ENCODE peak calls at places on chromosome 14, in nine cellular contexts. N is Peyer's patch, H is ovary, C is testis, G is HL-60, A is tibial artery, L is A549, R is right cardiac atrium, Q is hepatocyte. X is an unnamed sample.

GRCh38 chr14:91284146-91284790 is 39.8 kb upstream of the GPR68 start:
- DNase-seq in N (no peak), H (peak), C (peak), G (no peak), A (no peak), L (no peak), R (peak), Q (peak), X (no peak)

GRCh38 chr14:52044791-52045522 is 23.9 kb downstream of the NID2 start:
- DNase-seq in N (no peak), H (no peak), C (no peak), G (no peak), A (no peak), L (no peak), R (no peak), Q (no peak), X (no peak)

GRCh38 chr14:68232643-68233055 is 413.1 kb downstream of the RAD51B start:
- DNase-seq in N (peak), H (no peak), C (peak), G (no peak), A (peak), L (peak), R (no peak), Q (peak), X (peak)

GRCh38 chr14:36583242-36584166 is 1.1 kb upstream of the NKX2-8 start:
- DNase-seq in N (no peak), H (no peak), C (peak), G (no peak), A (no peak), L (no peak), R (no peak), Q (no peak), X (no peak)

GRCh38 chr14:77599894-77600293 is 16.5 kb downstream of the SPTLC2 start:
- DNase-seq in N (no peak), H (no peak), C (no peak), G (no peak), A (no peak), L (no peak), R (no peak), Q (no peak), X (no peak)

GRCh38 chr14:33755358-33755757 is 195.5 kb downstream of the EGLN3 start:
- DNase-seq in N (no peak), H (no peak), C (no peak), G (no peak), A (no peak), L (no peak), R (no peak), Q (no peak), X (no peak)

GRCh38 chr14:68941820-68942219 is 37.3 kb downstream of the ACTN1 start:
- DNase-seq in N (no peak), H (no peak), C (no peak), G (no peak), A (peak), L (peak), R (peak), Q (peak), X (no peak)

GRCh38 chr14:77988966-77989365 is 181.2 kb upstream of the NRXN3 start:
- DNase-seq in N (no peak), H (no peak), C (no peak), G (no peak), A (peak), L (no peak), R (peak), Q (no peak), X (peak)

GRCh38 chr14:81535399-81536124 is 1.9 kb upstream of the SEL1L start:
- DNase-seq in N (no peak), H (no peak), C (no peak), G (no peak), A (no peak), L (no peak), R (no peak), Q (no peak), X (no peak)

GRCh38 chr14:46322076-46322475 is 329.5 kb downstream of the RPL10L start:
- DNase-seq in N (no peak), H (no peak), C (no peak), G (no peak), A (no peak), L (no peak), R (no peak), Q (peak), X (no peak)

GRCh38 chr14:105249175-105250007 is 1.1 kb downstream of the BTBD6 start:
- DNase-seq in N (no peak), H (peak), C (peak), G (no peak), A (no peak), L (no peak), R (peak), Q (no peak), X (no peak)

GRCh38 chr14:24887623-24888304 is 162.2 kb downstream of the STXBP6 start:
- DNase-seq in N (no peak), H (no peak), C (no peak), G (no peak), A (no peak), L (no peak), R (no peak), Q (no peak), X (no peak)

GRCh38 chr14:26621807-26622560 is 24.2 kb upstream of the NOVA1 start:
- DNase-seq in N (no peak), H (no peak), C (no peak), G (no peak), A (no peak), L (no peak), R (no peak), Q (no peak), X (no peak)

GRCh38 chr14:80003138-80003537 is 208.2 kb downstream of the DIO2 start:
- DNase-seq in N (no peak), H (no peak), C (no peak), G (no peak), A (no peak), L (no peak), R (no peak), Q (peak), X (no peak)

GRCh38 chr14:104665092-104665662 is 24.2 kb upstream of the INF2 start:
- DNase-seq in N (no peak), H (no peak), C (no peak), G (no peak), A (no peak), L (no peak), R (no peak), Q (no peak), X (no peak)

GRCh38 chr14:50001146-50001998 is 108.5 kb downstream of the ARF6 start:
- DNase-seq in N (peak), H (no peak), C (peak), G (no peak), A (peak), L (peak), R (no peak), Q (peak), X (no peak)

GRCh38 chr14:104282332-104283196 is 144.2 kb downstream of the KIF26A start:
- DNase-seq in N (peak), H (peak), C (no peak), G (no peak), A (peak), L (no peak), R (peak), Q (peak), X (peak)

GRCh38 chr14:84442481-84442880 is 1087.5 kb upstream of the FLRT2 start:
- DNase-seq in N (no peak), H (no peak), C (no peak), G (no peak), A (no peak), L (no peak), R (no peak), Q (no peak), X (no peak)

GRCh38 chr14:96741151-96741977 is 55.8 kb upstream of the VRK1 start:
- DNase-seq in N (peak), H (peak), C (peak), G (no peak), A (no peak), L (peak), R (peak), Q (peak), X (peak)

GRCh38 chr14:58107947-58108552 is 44.0 kb downstream of the ARMH4 start:
- DNase-seq in N (peak), H (peak), C (peak), G (peak), A (no peak), L (peak), R (no peak), Q (peak), X (no peak)

GRCh38 chr14:75493580-75494130 is 28.6 kb upstream of the BATF start:
- DNase-seq in N (no peak), H (no peak), C (no peak), G (no peak), A (no peak), L (no peak), R (no peak), Q (no peak), X (no peak)

GRCh38 chr14:74508844-74509428 is 15.4 kb downstream of the ISCA2 start:
- DNase-seq in N (peak), H (peak), C (no peak), G (no peak), A (peak), L (no peak), R (peak), Q (no peak), X (no peak)

GRCh38 chr14:61420326-61420725 is 98.9 kb downstream of the PRKCH start:
- DNase-seq in N (no peak), H (no peak), C (no peak), G (no peak), A (no peak), L (no peak), R (no peak), Q (no peak), X (no peak)

GRCh38 chr14:66508846-66509621 is 1.1 kb downstream of the GPHN start:
- DNase-seq in N (peak), H (peak), C (peak), G (no peak), A (peak), L (peak), R (peak), Q (peak), X (peak)

GRCh38 chr14:106129274-106129673 is 602.9 kb downstream of the TMEM121 start:
- DNase-seq in N (peak), H (no peak), C (no peak), G (no peak), A (no peak), L (no peak), R (no peak), Q (no peak), X (no peak)

GRCh38 chr14:104320611-104321086 is 182.3 kb downstream of the KIF26A start:
- DNase-seq in N (peak), H (peak), C (no peak), G (no peak), A (no peak), L (no peak), R (no peak), Q (no peak), X (peak)

GRCh38 chr14:22556021-22556989 is 32.7 kb downstream of the DAD1 start:
- DNase-seq in N (peak), H (no peak), C (peak), G (peak), A (no peak), L (no peak), R (peak), Q (no peak), X (peak)
- H3K4me3 ChIP-seq in N (peak), H (no peak), C (peak), G (peak), A (no peak), L (no peak), R (no peak), Q (no peak), X (peak)

GRCh38 chr14:87629788-87630187 is 363.2 kb downstream of the GALC start:
- DNase-seq in N (no peak), H (no peak), C (no peak), G (no peak), A (no peak), L (no peak), R (no peak), Q (no peak), X (no peak)
- H3K4me3 ChIP-seq in N (no peak), H (no peak), C (no peak), G (no peak), A (no peak), L (no peak), R (no peak), Q (no peak), X (no peak)

GRCh38 chr14:59332727-59333126 is 132.5 kb downstream of the GPR135 start:
- DNase-seq in N (no peak), H (no peak), C (no peak), G (no peak), A (no peak), L (peak), R (no peak), Q (peak), X (no peak)

GRCh38 chr14:59325906-59326305 is 137.4 kb downstream of the DAAM1 start:
- DNase-seq in N (no peak), H (no peak), C (no peak), G (no peak), A (peak), L (no peak), R (no peak), Q (no peak), X (no peak)

GRCh38 chr14:59331217-59331616 is 134.0 kb downstream of the GPR135 start:
- DNase-seq in N (no peak), H (no peak), C (no peak), G (no peak), A (no peak), L (no peak), R (no peak), Q (no peak), X (no peak)

GRCh38 chr14:59330455-59330854 is 134.7 kb downstream of the GPR135 start:
- DNase-seq in N (peak), H (no peak), C (no peak), G (no peak), A (no peak), L (no peak), R (no peak), Q (no peak), X (no peak)

DNA sequence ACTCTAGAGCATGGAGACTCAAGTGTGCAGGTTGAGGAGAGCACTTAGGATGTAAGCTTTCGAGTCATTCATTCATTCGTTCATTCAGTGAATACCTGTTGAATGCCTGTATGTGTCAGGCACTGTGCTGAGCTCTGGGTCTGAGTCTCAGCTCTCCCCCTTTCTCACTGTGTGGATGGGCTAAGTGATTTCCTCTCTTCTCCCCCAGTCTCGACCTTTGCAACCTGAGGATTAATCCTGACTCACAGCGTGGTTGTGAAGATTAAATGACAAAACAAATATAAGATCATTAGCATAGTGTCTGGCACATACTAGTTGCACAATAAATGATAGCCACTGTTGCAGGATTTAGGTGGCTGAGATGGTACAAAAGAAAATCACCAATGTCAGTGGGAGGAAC is 136.8 kb downstream of the GPR135 start:
- DNase-seq in N (no peak), H (no peak), C (no peak), G (no peak), A (no peak), L (no peak), R (no peak), Q (no peak), X (no peak)
- H3K4me3 ChIP-seq in N (no peak), H (no peak), C (no peak), G (no peak), A (no peak), L (no peak), R (no peak), Q (no peak), X (no peak)

GRCh38 chr14:72743626-72744025 is 150.3 kb downstream of the DPF3 start:
- DNase-seq in N (no peak), H (peak), C (peak), G (no peak), A (no peak), L (no peak), R (no peak), Q (no peak), X (no peak)

GRCh38 chr14:72740966-72741835 is 152.7 kb downstream of the DPF3 start:
- DNase-seq in N (no peak), H (no peak), C (no peak), G (no peak), A (no peak), L (no peak), R (no peak), Q (no peak), X (no peak)

GRCh38 chr14:72742682-72743195 is 151.2 kb downstream of the DPF3 start:
- DNase-seq in N (no peak), H (no peak), C (no peak), G (no peak), A (no peak), L (no peak), R (no peak), Q (no peak), X (no peak)

GRCh38 chr14:72740504-72740961 is 153.4 kb downstream of the DPF3 start:
- DNase-seq in N (no peak), H (no peak), C (no peak), G (no peak), A (no peak), L (no peak), R (no peak), Q (no peak), X (no peak)

GRCh38 chr14:72741836-72742681 is 151.8 kb downstream of the DPF3 start:
- DNase-seq in N (no peak), H (no peak), C (peak), G (no peak), A (no peak), L (no peak), R (no peak), Q (no peak), X (no peak)
- H3K4me3 ChIP-seq in N (no peak), H (no peak), C (no peak), G (no peak), A (no peak), L (no peak), R (no peak), Q (no peak), X (no peak)

GRCh38 chr14:44639986-44640385 is 132.9 kb upstream of the FSCB start:
- DNase-seq in N (no peak), H (no peak), C (peak), G (no peak), A (no peak), L (no peak), R (no peak), Q (no peak), X (no peak)
- H3K4me3 ChIP-seq in N (no peak), H (no peak), C (no peak), G (no peak), A (no peak), L (no peak), R (no peak), Q (no peak), X (no peak)

GRCh38 chr14:21032326-21033154 is 2.1 kb downstream of the RNASE13 start:
- DNase-seq in N (no peak), H (no peak), C (no peak), G (peak), A (no peak), L (no peak), R (no peak), Q (no peak), X (no peak)

GRCh38 chr14:21036746-21037145 is 2.1 kb upstream of the RNASE13 start:
- DNase-seq in N (no peak), H (no peak), C (no peak), G (no peak), A (no peak), L (no peak), R (no peak), Q (no peak), X (no peak)

GRCh38 chr14:21030531-21030930 is 514 bp downstream of the TPPP2 start:
- DNase-seq in N (no peak), H (no peak), C (no peak), G (no peak), A (no peak), L (no peak), R (no peak), Q (no peak), X (no peak)

GRCh38 chr14:21038416-21039058 is 3.6 kb upstream of the RNASE7 start:
- DNase-seq in N (no peak), H (no peak), C (no peak), G (no peak), A (no peak), L (no peak), R (no peak), Q (no peak), X (no peak)

DNA sequence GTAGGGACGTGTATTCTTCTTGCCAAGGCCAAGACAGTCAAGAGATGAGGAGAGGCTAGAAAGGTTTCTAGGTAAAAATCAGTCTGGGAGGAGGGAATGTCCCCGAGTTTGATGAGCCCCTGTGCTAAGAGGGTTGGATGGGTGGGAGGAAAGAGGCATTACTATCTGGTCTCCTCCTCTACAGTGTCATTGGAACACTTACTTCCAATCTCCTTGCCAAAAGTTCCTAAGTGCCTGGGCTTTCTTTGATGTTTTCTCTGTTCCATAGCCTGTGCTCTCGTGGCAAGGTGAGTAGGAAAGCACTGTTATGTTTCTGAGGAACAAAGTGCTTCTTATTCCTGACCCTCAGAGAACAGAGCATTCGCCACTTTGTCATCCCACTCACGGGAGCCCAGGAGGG is at the start of gene RNASE13:
- DNase-seq in N (no peak), H (no peak), C (no peak), G (no peak), A (no peak), L (no peak), R (no peak), Q (no peak), X (no peak)
- H3K4me3 ChIP-seq in N (no peak), H (no peak), C (no peak), G (no peak), A (no peak), L (no peak), R (no peak), Q (no peak), X (no peak)